ENCODE peak calls at places on chromosomes 7 and 10, in nine cellular contexts. Y is AG10803, U is heart left ventricle, P is GM10248, J is kidney epithelial cell, V is Peyer's patch, B is MM.1S, K is fibroblast of pulmonary artery, Z is body of pancreas. N is an unnamed sample.

GRCh38 chr7:44376429-44377133 is 51.2 kb upstream of the CAMK2B start:
- DNase-seq in J (no peak), Z (no peak), B (no peak), K (no peak), U (no peak), V (no peak), Y (no peak), P (no peak), N (no peak)

GRCh38 chr7:78635394-78635793 is 818.1 kb downstream of the MAGI2 start:
- DNase-seq in Z (no peak), V (no peak), J (no peak), Y (no peak), B (no peak), P (no peak), K (no peak), U (no peak), N (no peak)

GRCh38 chr7:30770936-30771858 is at the start of gene MINDY4:
- DNase-seq in K (peak), Y (peak), J (no peak), V (peak), B (peak), P (peak), Z (peak), U (peak), N (peak)

GRCh38 chr10:23344251-23344841 is at the start of gene C10orf67:
- DNase-seq in K (peak), P (no peak), Z (peak), B (no peak), J (no peak), Y (peak), V (no peak), U (peak), N (no peak)

GRCh38 chr7:105673367-105674188 is 92.3 kb upstream of the EFCAB10 start:
- DNase-seq in J (no peak), U (no peak), P (no peak), Y (no peak), K (no peak), B (no peak), Z (peak), V (no peak), N (no peak)

GRCh38 chr10:122301055-122301810 is 30.1 kb downstream of the BTBD16 start:
- DNase-seq in U (no peak), K (peak), Z (no peak), J (peak), V (no peak), Y (peak), B (no peak), P (no peak), N (no peak)

GRCh38 chr7:116500071-116500853 is 724 bp downstream of the CAV2 start:
- DNase-seq in P (peak), V (peak), Z (peak), J (no peak), B (peak), U (peak), K (peak), Y (peak), N (peak)

GRCh38 chr10:25142465-25142864 is 32.3 kb upstream of the GPR158 start:
- DNase-seq in U (no peak), P (no peak), K (peak), Y (no peak), Z (no peak), B (no peak), V (no peak), J (no peak), N (no peak)

GRCh38 chr10:17210361-17210760 is 8.9 kb upstream of the TRDMT1 start:
- DNase-seq in U (no peak), Z (no peak), K (peak), Y (peak), J (no peak), B (no peak), P (no peak), V (no peak), N (no peak)

GRCh38 chr10:132464256-132465192 is 67.5 kb downstream of the PWWP2B start:
- DNase-seq in J (no peak), B (no peak), K (peak), P (no peak), Z (peak), U (peak), Y (peak), V (peak), N (no peak)

GRCh38 chr7:113263749-113264148 is 145.4 kb upstream of the SMIM30 start:
- DNase-seq in B (no peak), V (no peak), J (no peak), Z (no peak), U (no peak), P (no peak), K (no peak), Y (no peak), N (no peak)

GRCh38 chr10:28533571-28534304 is 820 bp downstream of the WAC start:
- DNase-seq in V (peak), U (peak), K (peak), P (peak), B (peak), Y (peak), Z (peak), J (no peak), N (peak)

GRCh38 chr7:30474893-30475292 is 3.7 kb downstream of the NOD1 start:
- DNase-seq in B (no peak), P (no peak), Y (peak), V (no peak), U (no peak), J (no peak), K (peak), Z (no peak), N (no peak)

GRCh38 chr7:70693690-70694356 is 438.1 kb upstream of the GALNT17 start:
- DNase-seq in Y (peak), U (peak), V (peak), P (peak), J (no peak), B (peak), Z (peak), K (peak), N (peak)
- TF ChIP-seq CTCF in Y (peak), U (no peak), V (no peak), P (no peak), J (peak), B (peak), Z (peak), K (no peak), N (no peak)

GRCh38 chr7:14924398-14924797 is 21.8 kb upstream of the DGKB start:
- DNase-seq in B (no peak), V (no peak), U (no peak), K (peak), J (no peak), P (no peak), Y (peak), Z (no peak), N (no peak)
- TF ChIP-seq CTCF in B (no peak), V (no peak), U (peak), K (peak), J (no peak), P (no peak), Y (peak), Z (no peak), N (no peak)

GRCh38 chr10:5265139-5265538 is 68.5 kb downstream of the AKR1C4 start:
- DNase-seq in P (no peak), Z (no peak), J (no peak), Y (no peak), U (no peak), V (no peak), B (no peak), K (no peak), N (no peak)
- TF ChIP-seq CTCF in P (no peak), Z (no peak), J (no peak), Y (no peak), U (no peak), V (no peak), B (no peak), K (no peak), N (no peak)

GRCh38 chr10:83373659-83374058 is 765.6 kb upstream of the GHITM start:
- DNase-seq in P (no peak), B (peak), U (no peak), K (peak), Y (peak), V (no peak), J (no peak), Z (no peak), N (no peak)
- TF ChIP-seq CTCF in P (peak), B (peak), U (peak), K (peak), Y (peak), V (no peak), J (peak), Z (peak), N (no peak)

GRCh38 chr10:78952686-78953085 is 116.1 kb upstream of the ZMIZ1 start:
- DNase-seq in J (no peak), P (no peak), V (no peak), K (peak), U (peak), B (no peak), Z (no peak), Y (peak), N (no peak)
- TF ChIP-seq CTCF in J (no peak), P (no peak), V (no peak), K (peak), U (no peak), B (no peak), Z (no peak), Y (peak), N (no peak)

GRCh38 chr10:73413528-73414229 is at the start of gene ANXA7:
- DNase-seq in P (peak), B (peak), U (peak), Y (peak), J (no peak), K (peak), V (peak), Z (peak), N (peak)
- TF ChIP-seq CTCF in P (no peak), B (no peak), U (peak), Y (peak), J (peak), K (peak), V (peak), Z (peak), N (no peak)

GRCh38 chr7:157930441-157930840 is 593.6 kb downstream of the DNAJB6 start:
- DNase-seq in V (no peak), J (no peak), Y (no peak), K (no peak), B (no peak), P (no peak), Z (no peak), U (no peak), N (no peak)
- TF ChIP-seq CTCF in V (no peak), J (no peak), Y (no peak), K (no peak), B (no peak), P (no peak), Z (no peak), U (no peak), N (no peak)

GRCh38 chr10:69005704-69006103 is 17.1 kb downstream of the KIFBP start:
- DNase-seq in P (no peak), K (no peak), Y (no peak), V (no peak), Z (no peak), U (no peak), B (no peak), J (no peak), N (no peak)

GRCh38 chr10:69007260-69007659 is 18.7 kb downstream of the KIFBP start:
- DNase-seq in Z (no peak), K (no peak), V (no peak), Y (no peak), B (no peak), U (no peak), P (no peak), J (no peak), N (no peak)

GRCh38 chr10:69014171-69014570 is 25.6 kb downstream of the KIFBP start:
- DNase-seq in Y (peak), V (no peak), U (no peak), B (no peak), Z (no peak), P (no peak), K (peak), J (no peak), N (no peak)

GRCh38 chr10:69009360-69009759 is 20.8 kb downstream of the KIFBP start:
- DNase-seq in K (peak), P (no peak), V (no peak), Y (peak), J (no peak), B (no peak), U (no peak), Z (no peak), N (no peak)

DNA sequence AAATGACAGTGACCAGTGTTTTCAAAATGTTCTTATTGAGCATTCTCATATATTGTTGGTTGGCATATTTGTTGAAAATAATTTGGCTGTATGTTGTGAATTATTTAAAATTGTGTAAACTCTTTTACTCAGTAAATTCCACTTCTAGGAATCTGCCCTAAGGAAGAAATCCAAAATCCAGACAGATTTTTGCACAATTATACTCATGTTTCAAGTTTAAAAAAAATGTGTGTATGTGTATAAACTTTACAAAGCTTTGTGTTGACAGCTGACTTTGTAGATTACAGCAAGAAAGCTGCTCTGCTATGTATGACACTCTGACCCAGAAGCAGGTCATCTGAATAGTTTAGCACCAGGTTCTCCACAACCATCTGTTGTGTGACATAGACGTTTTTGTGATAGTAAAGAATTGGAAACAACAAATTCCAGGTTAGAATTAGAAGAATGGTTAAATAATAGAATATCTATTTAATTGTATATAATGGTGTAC is 21.6 kb downstream of the KIFBP start:
- DNase-seq in V (no peak), U (no peak), Y (peak), J (no peak), P (no peak), Z (no peak), B (no peak), K (peak), N (no peak)
- TF ChIP-seq CTCF in V (no peak), U (no peak), Y (no peak), J (no peak), P (no peak), Z (no peak), B (no peak), K (no peak), N (no peak)

DNA sequence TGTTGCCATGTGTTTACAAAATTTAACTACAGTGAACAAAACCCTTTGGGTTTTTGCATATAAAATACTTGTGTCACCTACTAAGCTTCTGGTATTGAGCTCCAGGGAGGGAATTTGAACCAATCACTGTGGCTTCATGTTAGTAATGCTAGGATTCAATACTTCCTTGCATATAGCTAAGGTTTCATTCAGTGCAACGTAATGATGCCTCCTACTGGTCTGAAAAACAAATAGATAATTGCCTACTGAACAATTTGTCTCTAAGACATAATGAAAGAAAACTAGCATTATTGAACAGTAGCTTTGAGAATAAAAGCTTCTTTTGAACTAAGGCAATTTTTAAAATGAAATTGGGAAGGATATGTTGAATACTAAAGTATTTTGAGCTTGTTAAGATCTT is 244.4 kb downstream of the ZWINT start:
- DNase-seq in Z (no peak), B (peak), U (no peak), K (no peak), V (no peak), J (no peak), P (no peak), Y (no peak), N (no peak)
- TF ChIP-seq CTCF in Z (no peak), B (peak), U (no peak), K (no peak), V (no peak), J (peak), P (no peak), Y (no peak), N (no peak)